ENCODE peak calls at places on chromosomes 6 and 20, in nine cellular contexts. W, G, C, L, A, S, D, N and R are unnamed samples.

GRCh38 chr6:148667395-148667794 is 79.4 kb upstream of the UST start:
- DNase-seq in S (no peak), A (no peak), D (no peak), G (no peak), N (no peak), W (no peak), L (no peak), C (no peak), R (no peak)

GRCh38 chr6:125111219-125111983 is 42.2 kb upstream of the TPD52L1 start:
- DNase-seq in N (no peak), L (no peak), G (no peak), C (no peak), W (no peak), A (no peak), S (no peak), D (no peak), R (no peak)

GRCh38 chr20:43849496-43850197 is 65.0 kb upstream of the TOX2 start:
- DNase-seq in C (peak), G (no peak), W (no peak), S (no peak), L (no peak), N (peak), A (no peak), D (no peak), R (no peak)

GRCh38 chr20:62267543-62267942 is 29.2 kb downstream of the OSBPL2 start:
- DNase-seq in L (no peak), G (no peak), A (no peak), S (no peak), C (no peak), W (no peak), N (no peak), D (no peak), R (no peak)

GRCh38 chr6:110325197-110325596 is 33.0 kb downstream of the METTL24 start:
- DNase-seq in G (no peak), D (no peak), W (no peak), A (peak), N (peak), L (no peak), S (no peak), C (no peak), R (no peak)

GRCh38 chr6:77457720-77458349 is 5.5 kb downstream of the HTR1B start:
- DNase-seq in L (peak), S (peak), D (no peak), G (peak), N (peak), A (peak), W (peak), C (peak), R (no peak)

GRCh38 chr20:20396794-20397193 is 28.9 kb downstream of the INSM1 start:
- DNase-seq in C (no peak), S (no peak), W (no peak), D (no peak), N (no peak), A (no peak), L (no peak), G (no peak), R (no peak)

GRCh38 chr6:132730560-132730959 is 16.7 kb upstream of the VNN1 start:
- DNase-seq in C (no peak), D (no peak), W (peak), A (no peak), N (peak), G (no peak), S (no peak), L (no peak), R (no peak)

GRCh38 chr6:144809120-144809519 is 524.0 kb downstream of the UTRN start:
- DNase-seq in N (no peak), W (no peak), C (no peak), D (no peak), G (no peak), A (no peak), L (no peak), S (no peak), R (no peak)

GRCh38 chr20:36587388-36588136 is 14.2 kb downstream of the TGIF2 start:
- DNase-seq in S (no peak), A (no peak), D (no peak), L (no peak), G (no peak), C (no peak), N (no peak), W (no peak), R (no peak)

GRCh38 chr6:134732761-134733160 is 217.1 kb downstream of the ALDH8A1 start:
- DNase-seq in D (no peak), S (no peak), N (no peak), L (no peak), A (no peak), C (no peak), W (no peak), G (no peak), R (no peak)

GRCh38 chr6:13355043-13355945 is 27.0 kb upstream of the TBC1D7 start:
- DNase-seq in A (no peak), N (peak), S (no peak), D (no peak), C (no peak), G (no peak), L (no peak), W (no peak), R (no peak)

GRCh38 chr6:134447423-134447822 is 129.5 kb upstream of the SGK1 start:
- DNase-seq in A (no peak), L (peak), C (no peak), N (peak), G (no peak), S (no peak), D (no peak), W (no peak), R (no peak)

GRCh38 chr6:54801669-54802068 is 44.9 kb upstream of the FAM83B start:
- DNase-seq in L (no peak), N (peak), C (no peak), W (peak), S (no peak), A (no peak), D (peak), G (no peak), R (no peak)

DNA sequence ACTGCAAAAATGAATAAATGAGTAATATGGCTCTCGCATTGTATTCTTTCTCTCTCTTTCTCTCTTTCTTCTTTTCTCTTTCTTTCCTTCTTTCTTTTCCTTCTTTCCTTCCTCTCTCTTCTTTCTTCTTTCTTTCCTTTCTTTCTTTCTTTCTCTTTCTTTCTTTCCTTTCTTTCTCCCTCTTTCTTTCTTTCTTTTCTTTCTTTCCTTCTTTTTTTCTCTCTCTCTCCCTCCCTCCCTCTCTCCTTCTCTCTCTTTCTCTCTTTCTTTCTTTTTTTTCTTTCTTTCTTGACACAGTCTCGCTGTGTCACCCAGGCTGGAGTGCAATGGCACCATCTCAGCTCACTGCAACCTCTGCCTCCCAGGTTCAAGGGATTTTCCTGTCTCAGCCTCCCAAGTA is 20.3 kb upstream of the ELOVL5 start:
- DNase-seq in L (no peak), C (no peak), W (no peak), A (no peak), G (no peak), N (no peak), S (no peak), D (no peak), R (no peak)
- TF ChIP-seq CTCF in L (no peak), C (no peak), W (no peak), A (no peak), G (no peak), N (no peak), S (no peak), D (no peak), R (no peak)

GRCh38 chr6:150962436-150962835 is 96.9 kb downstream of the MTHFD1L start:
- DNase-seq in L (no peak), D (no peak), N (no peak), C (no peak), A (no peak), S (no peak), G (no peak), W (no peak), R (no peak)

GRCh38 chr6:150967381-150967780 is 101.9 kb downstream of the MTHFD1L start:
- DNase-seq in G (no peak), D (no peak), A (no peak), S (no peak), L (no peak), C (no peak), N (no peak), W (no peak), R (no peak)

GRCh38 chr6:150967910-150968309 is 102.4 kb downstream of the MTHFD1L start:
- DNase-seq in S (no peak), L (no peak), D (no peak), G (no peak), N (peak), A (no peak), C (no peak), W (no peak), R (no peak)

GRCh38 chr6:150966786-150967185 is 101.3 kb downstream of the MTHFD1L start:
- DNase-seq in A (peak), G (no peak), L (no peak), C (no peak), S (no peak), N (no peak), W (no peak), D (no peak), R (no peak)

GRCh38 chr6:150964765-150965164 is 99.3 kb downstream of the MTHFD1L start:
- DNase-seq in N (no peak), C (no peak), D (no peak), A (no peak), S (no peak), L (no peak), W (no peak), G (no peak), R (no peak)
- TF ChIP-seq CTCF in N (no peak), C (no peak), D (no peak), A (no peak), S (peak), L (no peak), W (no peak), G (no peak), R (peak)

DNA sequence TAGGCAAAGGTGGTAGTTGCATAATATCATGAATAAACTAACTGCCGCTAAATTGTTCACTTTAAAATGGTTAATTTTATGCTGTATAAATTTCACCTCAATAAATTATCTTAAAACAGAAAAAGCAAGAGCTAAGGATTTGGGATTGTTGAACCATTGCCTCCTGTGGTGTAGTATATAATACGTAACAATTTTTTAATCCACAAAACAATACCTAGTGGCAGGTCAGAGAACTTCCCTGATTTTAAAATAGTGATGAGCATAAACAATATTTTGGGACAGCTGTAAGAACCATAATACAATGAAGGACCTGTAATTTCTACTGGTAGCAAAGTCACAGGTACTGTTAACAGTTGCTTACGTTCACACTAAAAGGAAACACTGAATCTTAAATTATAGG is 197.4 kb upstream of the PRND start:
- DNase-seq in A (no peak), C (no peak), N (no peak), D (no peak), L (no peak), W (no peak), G (no peak), S (no peak), R (no peak)
- TF ChIP-seq CTCF in A (no peak), C (no peak), N (no peak), D (no peak), L (no peak), W (no peak), G (no peak), S (no peak), R (no peak)

DNA sequence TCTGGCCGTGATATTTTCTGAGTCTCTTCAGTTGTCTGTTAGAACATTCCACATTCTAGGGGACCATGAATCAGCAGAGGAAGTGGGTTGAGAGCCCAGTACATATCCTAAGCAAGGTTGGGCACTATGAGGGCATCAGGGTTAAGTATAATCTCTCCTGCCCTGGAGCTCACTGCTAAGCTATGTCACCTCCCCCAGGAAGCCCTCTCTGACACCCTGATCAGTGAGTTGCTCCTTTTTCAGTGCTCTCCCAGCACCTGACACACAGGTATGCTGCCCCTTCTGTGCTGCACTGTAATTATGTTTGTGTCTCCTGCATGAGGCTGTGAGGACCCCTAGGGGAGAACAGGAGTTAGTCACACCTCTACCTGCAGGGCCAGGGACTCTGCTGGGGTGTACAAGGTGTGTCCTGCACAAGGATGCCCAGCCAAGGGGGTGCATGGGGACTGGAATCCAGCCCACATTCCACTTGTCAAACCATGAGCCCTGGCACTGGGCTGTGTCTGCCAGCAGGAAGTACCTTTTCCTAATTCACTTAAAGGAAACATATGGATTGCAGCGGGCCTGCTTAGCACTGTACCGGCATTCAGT is 3.9 kb downstream of the RAB44 start:
- DNase-seq in W (no peak), D (no peak), L (no peak), G (no peak), N (no peak), S (peak), A (no peak), C (no peak), R (no peak)
- TF ChIP-seq CTCF in W (peak), D (no peak), L (no peak), G (no peak), N (no peak), S (peak), A (no peak), C (no peak), R (peak)

GRCh38 chr20:23058240-23058639 is 8.8 kb upstream of the THBD start:
- DNase-seq in C (no peak), N (no peak), G (no peak), L (no peak), W (no peak), A (no peak), D (no peak), S (no peak), R (no peak)
- TF ChIP-seq CTCF in C (no peak), N (peak), G (no peak), L (no peak), W (peak), A (no peak), D (no peak), S (peak), R (peak)

DNA sequence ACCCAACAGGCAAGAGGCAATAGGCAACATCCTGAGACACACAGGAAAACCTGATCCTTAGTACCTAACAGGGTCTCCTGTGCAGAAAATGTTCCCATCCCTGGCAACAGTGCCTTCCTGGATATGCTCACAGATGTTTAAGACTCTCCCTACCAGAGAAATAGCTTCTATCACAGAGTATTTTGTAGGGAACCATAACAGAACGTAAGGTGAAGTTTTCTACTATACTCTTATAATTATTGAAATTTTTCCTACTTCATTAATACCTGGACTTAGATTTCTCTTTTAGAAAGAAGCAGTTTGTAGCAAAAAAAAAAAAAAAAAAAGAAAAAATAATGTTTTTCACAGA is 33.5 kb upstream of the LGSN start:
- DNase-seq in S (no peak), D (no peak), G (no peak), N (no peak), C (no peak), A (no peak), W (no peak), L (no peak), R (no peak)
- TF ChIP-seq CTCF in S (no peak), D (no peak), G (no peak), N (no peak), C (no peak), A (no peak), W (peak), L (no peak), R (peak)

GRCh38 chr20:63449025-63449424 is 23.4 kb downstream of the KCNQ2 start:
- DNase-seq in G (no peak), L (no peak), N (no peak), W (no peak), C (no peak), S (no peak), A (no peak), D (no peak), R (no peak)
- TF ChIP-seq CTCF in G (no peak), L (no peak), N (no peak), W (no peak), C (no peak), S (no peak), A (no peak), D (no peak), R (no peak)

DNA sequence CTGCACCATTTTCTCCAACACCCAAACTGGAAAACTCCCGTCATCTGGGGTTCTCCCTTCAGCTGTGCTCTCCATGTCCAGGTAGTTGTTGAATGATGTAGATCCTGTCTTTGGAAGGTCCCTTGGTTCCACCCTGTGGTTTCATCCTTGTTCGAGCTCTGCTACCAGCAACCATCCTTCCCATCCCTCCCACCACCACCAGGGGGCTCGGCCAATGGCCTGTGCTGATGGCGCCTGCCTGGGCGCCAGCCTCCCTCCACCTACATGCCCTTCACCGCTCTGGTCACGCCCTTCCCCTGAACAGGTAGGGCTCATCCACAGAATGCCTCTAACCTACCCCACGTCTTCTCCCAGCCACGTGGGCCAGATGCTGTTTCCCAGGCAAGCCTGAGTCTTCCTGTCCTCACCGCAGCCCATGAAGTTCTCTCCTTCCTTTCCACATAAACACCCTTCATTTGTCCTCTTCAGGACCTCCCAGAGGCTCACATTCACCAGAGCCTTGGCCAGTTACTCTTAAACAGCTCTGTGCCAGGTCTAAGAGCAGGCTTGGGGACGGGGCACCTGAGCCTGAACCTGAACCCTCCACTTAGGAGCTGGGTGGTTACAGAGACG is 75.1 kb upstream of the DUSP22 start:
- DNase-seq in N (no peak), C (no peak), D (no peak), A (peak), S (peak), W (no peak), G (no peak), L (peak), R (no peak)
- TF ChIP-seq CTCF in N (peak), C (no peak), D (peak), A (peak), S (peak), W (peak), G (peak), L (peak), R (peak)

GRCh38 chr6:1014431-1014807 is 297.5 kb upstream of the FOXQ1 start:
- DNase-seq in D (no peak), W (no peak), G (no peak), L (no peak), N (no peak), S (no peak), C (no peak), A (no peak), R (no peak)

GRCh38 chr6:1020133-1020532 is 291.8 kb upstream of the FOXQ1 start:
- DNase-seq in W (no peak), L (no peak), C (peak), A (no peak), N (no peak), G (no peak), D (no peak), S (no peak), R (no peak)

GRCh38 chr6:1016329-1017302 is 295.3 kb upstream of the FOXQ1 start:
- DNase-seq in W (no peak), L (no peak), N (no peak), A (no peak), G (no peak), D (no peak), C (no peak), S (no peak), R (no peak)

GRCh38 chr6:1013656-1014430 is 298.1 kb upstream of the FOXQ1 start:
- DNase-seq in S (no peak), C (no peak), A (no peak), D (no peak), N (no peak), L (no peak), W (no peak), G (no peak), R (no peak)

GRCh38 chr6:1015819-1016218 is 296.1 kb upstream of the FOXQ1 start:
- DNase-seq in C (no peak), D (no peak), G (no peak), S (no peak), L (no peak), N (no peak), W (no peak), A (no peak), R (no peak)
- TF ChIP-seq CTCF in C (no peak), D (no peak), G (no peak), S (no peak), L (no peak), N (no peak), W (peak), A (no peak), R (peak)